ENCODE peak calls at places on chromosomes 3 and 15, in nine cellular contexts. A is GM06990, Z is EL, D is mucosa of descending colon, H is frontal cortex, G is heart left ventricle, T is stromal cell of bone marrow, I is cardiac muscle cell, E is HTR-8/SVneo. U is an unnamed sample.

GRCh38 chr15:27512281-27513001 is 541.5 kb downstream of the GABRG3 start:
- DNase-seq in A (no peak), Z (no peak), D (no peak), H (no peak), G (no peak), T (no peak), I (no peak), E (no peak), U (no peak)

GRCh38 chr15:23629234-23629805 is 18.3 kb downstream of the MAGEL2 start:
- DNase-seq in A (no peak), Z (no peak), D (no peak), H (no peak), G (no peak), T (no peak), I (peak; percentile 21), E (no peak), U (no peak)

GRCh38 chr3:157816296-157816695 is 289.9 kb downstream of the SHOX2 start:
- DNase-seq in A (no peak), Z (no peak), D (no peak), H (no peak), G (no peak), T (no peak), I (no peak), E (no peak), U (no peak)

GRCh38 chr3:173411288-173412064 is 13.9 kb downstream of the NLGN1 start:
- DNase-seq in A (no peak), Z (peak; percentile 36), D (no peak), H (no peak), G (no peak), T (peak; percentile 30), I (peak; percentile 48), E (peak; percentile 30), U (peak; percentile 39)

GRCh38 chr15:89335289-89336041 is 841 bp upstream of the POLG start:
- DNase-seq in A (no peak), Z (no peak), D (peak; percentile 71), H (no peak), G (peak; percentile 63), T (no peak), I (peak; percentile 40), E (no peak), U (peak; percentile 61)

GRCh38 chr15:67578020-67578600 is 35.6 kb downstream of the MAP2K5 start:
- DNase-seq in A (no peak), Z (no peak), D (no peak), H (no peak), G (no peak), T (no peak), I (no peak), E (no peak), U (no peak)

GRCh38 chr3:138234401-138235179 is 47.5 kb downstream of the ARMC8 start:
- DNase-seq in A (peak; percentile 6), Z (peak; percentile 10), D (no peak), H (no peak), G (no peak), T (no peak), I (no peak), E (no peak), U (no peak)

GRCh38 chr3:173429076-173429475 is 31.5 kb downstream of the NLGN1 start:
- DNase-seq in A (no peak), Z (no peak), D (no peak), H (no peak), G (no peak), T (no peak), I (no peak), E (no peak), U (no peak)

GRCh38 chr15:59541750-59542149 is 69.8 kb upstream of the GCNT3 start:
- DNase-seq in A (no peak), Z (no peak), D (no peak), H (no peak), G (no peak), T (no peak), I (no peak), E (no peak), U (no peak)

GRCh38 chr3:172161959-172162358 is 122.6 kb downstream of the FNDC3B start:
- DNase-seq in A (no peak), Z (no peak), D (no peak), H (no peak), G (no peak), T (no peak), I (no peak), E (no peak), U (no peak)

GRCh38 chr3:20111836-20112235 is 71.6 kb downstream of the KAT2B start:
- DNase-seq in A (no peak), Z (no peak), D (no peak), H (no peak), G (no peak), T (no peak), I (no peak), E (no peak), U (no peak)

GRCh38 chr3:130433306-130433705 is 83.7 kb upstream of the COL6A6 start:
- DNase-seq in A (no peak), Z (no peak), D (no peak), H (no peak), G (no peak), T (no peak), I (no peak), E (no peak), U (no peak)

GRCh38 chr3:23776352-23776891 is 29.3 kb upstream of the UBE2E1 start:
- DNase-seq in A (no peak), Z (peak; percentile 26), D (no peak), H (peak; percentile 12), G (no peak), T (peak; percentile 95), I (no peak), E (no peak), U (peak; percentile 8)

GRCh38 chr3:159252772-159253384 is 451.0 kb downstream of the MFSD1 start:
- DNase-seq in A (no peak), Z (peak; percentile 69), D (no peak), H (no peak), G (no peak), T (peak; percentile 49), I (peak; percentile 31), E (peak; percentile 17), U (no peak)

GRCh38 chr15:39269821-39270220 is 311.1 kb upstream of the THBS1 start:
- DNase-seq in A (no peak), Z (no peak), D (no peak), H (no peak), G (no peak), T (no peak), I (no peak), E (no peak), U (no peak)

GRCh38 chr3:64715211-64715982 is 27.6 kb upstream of the ADAMTS9 start:
- DNase-seq in A (no peak), Z (no peak), D (no peak), H (no peak), G (no peak), T (no peak), I (no peak), E (no peak), U (no peak)

GRCh38 chr3:143119974-143120715 is 574 bp downstream of the CHST2 start:
- DNase-seq in A (peak; percentile 74), Z (peak; percentile 33), D (peak; percentile 66), H (peak; percentile 40), G (peak; percentile 77), T (no peak), I (peak; percentile 64), E (peak; percentile 19), U (peak; percentile 31)